ENCODE peak calls at places on chromosome 20, in ten cellular contexts. S is Peyer's patch; F is stimulated activated CD8-positive, alpha-beta memory T cell treated with anti-CD3 and anti-CD28 coated beads, Interleukin-4, amount 100 ng/mL, for 4 hours; P is Caco-2; Z is fibroblast of the aortic adventitia; W is central memory CD8-positive, alpha-beta T cell; E is GM19239; V is stomach; L is KG1; C is NCI-H1105 treated with DMSO at 0.1 percent for 48 hours. M is an unnamed sample.

GRCh38 chr20:15902493-15902892 is 670.8 kb downstream of the KIF16B start:
- DNase-seq in S (no peak), F (no peak), P (peak; percentile 34), Z (no peak), W (no peak), E (no peak), V (no peak), L (no peak), C (no peak), M (no peak)

GRCh38 chr20:29079769-29080690 is 2177.4 kb upstream of the DEFB115 start:
- DNase-seq in S (no peak), F (no peak), P (no peak), Z (peak; percentile 20), W (no peak), E (no peak), V (no peak), L (no peak), C (no peak), M (no peak)

GRCh38 chr20:32474967-32475819 is 109.9 kb downstream of the NOL4L start:
- DNase-seq in S (peak; percentile 37), F (no peak), P (peak; percentile 99), Z (peak; percentile 95), W (no peak), E (no peak), V (peak; percentile 90), L (no peak), C (no peak), M (peak; percentile 88)

GRCh38 chr20:45459606-45460005 is 9.9 kb upstream of the WFDC2 start:
- DNase-seq in S (no peak), F (no peak), P (peak; percentile 60), Z (peak; percentile 12), W (no peak), E (no peak), V (no peak), L (no peak), C (peak; percentile 4), M (no peak)

GRCh38 chr20:32189691-32190607 is 17.6 kb downstream of the PLAGL2 start:
- DNase-seq in S (peak; percentile 22), F (no peak), P (peak; percentile 52), Z (peak; percentile 29), W (peak; percentile 23), E (no peak), V (peak; percentile 57), L (no peak), C (peak; percentile 73), M (no peak)

GRCh38 chr20:49894073-49894470 is 21.3 kb downstream of the SPATA2 start:
- DNase-seq in S (no peak), F (no peak), P (no peak), Z (no peak), W (no peak), E (peak; percentile 36), V (no peak), L (no peak), C (no peak), M (no peak)

GRCh38 chr20:44074252-44075151 is 112.5 kb downstream of the JPH2 start:
- DNase-seq in S (no peak), F (no peak), P (no peak), Z (peak; percentile 66), W (no peak), E (no peak), V (peak; percentile 19), L (no peak), C (peak; percentile 62), M (no peak)

GRCh38 chr20:58883243-58883691 is 30.8 kb downstream of the GNAS start:
- DNase-seq in S (no peak), F (no peak), P (no peak), Z (no peak), W (no peak), E (no peak), V (no peak), L (no peak), C (no peak), M (no peak)

GRCh38 chr20:35492352-35492751 is 37.0 kb downstream of the CEP250 start:
- DNase-seq in S (no peak), F (no peak), P (no peak), Z (no peak), W (no peak), E (no peak), V (no peak), L (no peak), C (no peak), M (no peak)

GRCh38 chr20:35490736-35491181 is 35.4 kb downstream of the CEP250 start:
- DNase-seq in S (peak; percentile 81), F (peak; percentile 31), P (no peak), Z (no peak), W (peak; percentile 38), E (peak; percentile 82), V (no peak), L (peak; percentile 77), C (no peak), M (peak; percentile 64)

GRCh38 chr20:47265984-47266383 is 90.5 kb downstream of the ZMYND8 start:
- DNase-seq in S (no peak), F (no peak), P (no peak), Z (no peak), W (no peak), E (no peak), V (no peak), L (no peak), C (peak; percentile 12), M (no peak)

M was measured in CMK.